ENCODE peak calls at places on chromosomes 1 and 21, in four cellular contexts. One of them, this sample, is unnamed.

GRCh38 chr1:240149488-240150094 is 57.9 kb downstream of the FMN2 start:
- DNase-seq in HepG2: peak; percentile 17
- DNase-seq in Panc1: peak; percentile 10
- DNase-seq in HCT116: no peak
- DNase-seq in this sample: peak; percentile 31

GRCh38 chr1:212669600-212669999 is 30.0 kb downstream of the BATF3 start:
- DNase-seq in HepG2: no peak
- DNase-seq in HCT116: no peak
- DNase-seq in Panc1: no peak
- DNase-seq in this sample: no peak

GRCh38 chr1:157969693-157970485 is 23.6 kb upstream of the KIRREL1 start:
- DNase-seq in Panc1: no peak
- DNase-seq in HepG2: peak; percentile 13
- DNase-seq in HCT116: peak; percentile 41
- DNase-seq in this sample: peak; percentile 41

GRCh38 chr1:154856049-154856448 is 14.0 kb downstream of the KCNN3 start:
- DNase-seq in HepG2: no peak
- DNase-seq in HCT116: no peak
- DNase-seq in Panc1: no peak
- DNase-seq in this sample: no peak

GRCh38 chr1:17040135-17040534 is 13.7 kb downstream of the SDHB start:
- DNase-seq in HCT116: no peak
- DNase-seq in Panc1: no peak
- DNase-seq in HepG2: no peak
- DNase-seq in this sample: no peak

GRCh38 chr1:232622378-232622777 is 7.6 kb downstream of the SIPA1L2 start:
- DNase-seq in HCT116: peak; percentile 85
- DNase-seq in Panc1: no peak
- DNase-seq in HepG2: no peak
- DNase-seq in this sample: no peak

GRCh38 chr1:146019225-146020057 is 2.1 kb downstream of the HJV start:
- DNase-seq in HCT116: no peak
- DNase-seq in Panc1: no peak
- DNase-seq in HepG2: no peak
- DNase-seq in this sample: no peak

GRCh38 chr1:226149806-226150205 is 36.7 kb downstream of the ACBD3 start:
- DNase-seq in Panc1: no peak
- DNase-seq in HCT116: no peak
- DNase-seq in HepG2: peak; percentile 55
- DNase-seq in this sample: no peak

GRCh38 chr1:83102630-83103071 is 896.3 kb downstream of the TTLL7 start:
- DNase-seq in HepG2: no peak
- DNase-seq in HCT116: no peak
- DNase-seq in Panc1: no peak
- DNase-seq in this sample: no peak

GRCh38 chr1:159448181-159448580 is 8.7 kb downstream of the OR10J1 start:
- DNase-seq in Panc1: no peak
- DNase-seq in HCT116: no peak
- DNase-seq in HepG2: no peak
- DNase-seq in this sample: no peak

GRCh38 chr1:21510885-21511578 is 1.8 kb downstream of the ALPL start:
- DNase-seq in Panc1: no peak
- DNase-seq in HCT116: no peak
- DNase-seq in HepG2: no peak
- DNase-seq in this sample: no peak

GRCh38 chr1:235998812-235999211 is 66.1 kb downstream of the NID1 start:
- DNase-seq in HCT116: no peak
- DNase-seq in HepG2: no peak
- DNase-seq in Panc1: no peak
- DNase-seq in this sample: no peak

GRCh38 chr1:54973205-54973921 is 7.1 kb upstream of the TMEM61 start:
- DNase-seq in Panc1: no peak
- DNase-seq in HCT116: peak; percentile 31
- DNase-seq in HepG2: peak; percentile 40
- DNase-seq in this sample: no peak

GRCh38 chr1:229508823-229509337 is 739 bp upstream of the NUP133 start:
- DNase-seq in HepG2: peak; percentile 9
- DNase-seq in HCT116: no peak
- DNase-seq in Panc1: no peak
- DNase-seq in this sample: no peak

GRCh38 chr1:240036526-240036925 is 55.2 kb upstream of the FMN2 start:
- DNase-seq in Panc1: no peak
- DNase-seq in HepG2: no peak
- DNase-seq in HCT116: no peak
- DNase-seq in this sample: no peak

GRCh38 chr1:209895709-209896108 is 42.3 kb upstream of the SYT14 start:
- DNase-seq in HCT116: no peak
- DNase-seq in HepG2: no peak
- DNase-seq in Panc1: no peak
- DNase-seq in this sample: no peak

GRCh38 chr1:43978551-43979260 is at the start of gene B4GALT2:
- DNase-seq in HCT116: no peak
- DNase-seq in HepG2: peak; percentile 50
- DNase-seq in Panc1: no peak
- DNase-seq in this sample: peak; percentile 77

GRCh38 chr1:174877208-174877673 is 122.5 kb upstream of the CACYBP start:
- DNase-seq in HepG2: no peak
- DNase-seq in Panc1: no peak
- DNase-seq in HCT116: no peak
- DNase-seq in this sample: peak; percentile 63

GRCh38 chr1:200034821-200035396 is 7.4 kb downstream of the NR5A2 start:
- DNase-seq in Panc1: no peak
- DNase-seq in HepG2: no peak
- DNase-seq in HCT116: no peak
- DNase-seq in this sample: no peak

GRCh38 chr1:54329337-54329954 is 76.7 kb downstream of the SSBP3 start:
- DNase-seq in HepG2: no peak
- DNase-seq in HCT116: no peak
- DNase-seq in Panc1: no peak
- DNase-seq in this sample: no peak

GRCh38 chr1:12565094-12565965 is 52.7 kb downstream of the DHRS3 start:
- DNase-seq in Panc1: no peak
- DNase-seq in HepG2: no peak
- DNase-seq in HCT116: no peak
- DNase-seq in this sample: no peak

GRCh38 chr1:82034812-82035211 is 234.1 kb downstream of the ADGRL2 start:
- DNase-seq in HepG2: no peak
- DNase-seq in HCT116: no peak
- DNase-seq in Panc1: no peak
- DNase-seq in this sample: no peak

GRCh38 chr1:217431395-217431794 is 199.5 kb downstream of the GPATCH2 start:
- DNase-seq in HCT116: no peak
- DNase-seq in Panc1: no peak
- DNase-seq in HepG2: no peak
- DNase-seq in this sample: no peak
- TF ChIP-seq TCF7L2 in HCT116: no peak
- TF ChIP-seq TCF7L2 in Panc1: no peak
- TF ChIP-seq TCF7L2 in HepG2: no peak
- TF ChIP-seq TCF7L2 in this sample: no peak

GRCh38 chr1:101918277-101918676 is 78.4 kb downstream of the OLFM3 start:
- DNase-seq in HepG2: no peak
- DNase-seq in Panc1: no peak
- DNase-seq in HCT116: no peak
- DNase-seq in this sample: no peak
- TF ChIP-seq TCF7L2 in HepG2: no peak
- TF ChIP-seq TCF7L2 in Panc1: no peak
- TF ChIP-seq TCF7L2 in HCT116: no peak
- TF ChIP-seq TCF7L2 in this sample: no peak

DNA sequence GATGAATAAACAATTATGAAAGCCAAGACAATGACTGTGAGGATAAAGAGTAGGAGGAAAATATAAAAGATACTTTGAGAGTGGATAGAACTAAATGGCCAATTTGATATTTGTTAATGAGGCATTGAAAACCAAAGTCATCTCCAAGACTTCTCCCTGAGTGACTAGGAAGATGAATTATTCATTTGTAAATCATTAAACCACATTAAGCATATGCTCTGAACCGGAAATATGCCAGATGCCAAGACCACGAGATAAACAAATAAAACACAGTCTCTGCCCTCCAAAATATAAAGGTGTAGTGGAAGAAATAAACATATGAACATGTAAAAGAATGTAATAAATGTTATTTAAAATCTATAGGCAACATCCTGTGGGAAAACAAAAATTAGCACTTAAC is 78.8 kb downstream of the MRPL39 start:
- DNase-seq in Panc1: no peak
- DNase-seq in HepG2: no peak
- DNase-seq in HCT116: no peak
- DNase-seq in this sample: no peak
- TF ChIP-seq TCF7L2 in Panc1: no peak
- TF ChIP-seq TCF7L2 in HepG2: no peak
- TF ChIP-seq TCF7L2 in HCT116: no peak
- TF ChIP-seq TCF7L2 in this sample: no peak

DNA sequence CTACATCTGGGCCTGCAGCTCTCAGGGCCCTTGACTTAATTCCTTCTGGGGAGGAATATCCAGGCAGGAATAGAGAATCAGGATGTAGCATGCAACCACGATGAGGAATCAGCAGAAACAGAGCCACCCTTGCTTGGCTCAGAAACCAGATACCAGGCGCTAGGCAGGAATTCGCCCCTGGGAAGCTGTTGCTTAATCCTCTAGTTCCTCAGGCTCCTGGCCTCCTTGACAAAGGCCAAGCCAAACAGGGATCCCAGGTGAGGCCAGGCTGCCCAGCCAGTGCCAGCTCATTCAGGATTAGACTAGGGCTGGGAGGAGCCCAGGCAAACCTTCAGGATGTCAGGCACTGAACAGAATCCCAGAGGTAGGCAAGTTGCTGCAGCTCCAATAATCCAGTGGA is 48.2 kb upstream of the IRF2BP2 start:
- DNase-seq in HCT116: peak; percentile 8
- DNase-seq in HepG2: peak; percentile 37
- DNase-seq in Panc1: no peak
- DNase-seq in this sample: no peak
- TF ChIP-seq TCF7L2 in HCT116: no peak
- TF ChIP-seq TCF7L2 in HepG2: no peak
- TF ChIP-seq TCF7L2 in Panc1: no peak
- TF ChIP-seq TCF7L2 in this sample: no peak

GRCh38 chr1:42777860-42778259 is 6.9 kb upstream of the TMEM269 start:
- DNase-seq in Panc1: no peak
- DNase-seq in HCT116: no peak
- DNase-seq in HepG2: peak; percentile 40
- DNase-seq in this sample: peak; percentile 80
- TF ChIP-seq TCF7L2 in Panc1: no peak
- TF ChIP-seq TCF7L2 in HCT116: no peak
- TF ChIP-seq TCF7L2 in HepG2: no peak
- TF ChIP-seq TCF7L2 in this sample: no peak

GRCh38 chr1:178308438-178308837 is 188.3 kb downstream of the CLEC20A start:
- DNase-seq in Panc1: no peak
- DNase-seq in HepG2: no peak
- DNase-seq in HCT116: peak; percentile 26
- DNase-seq in this sample: no peak

GRCh38 chr1:178307264-178307663 is 189.5 kb downstream of the CLEC20A start:
- DNase-seq in HepG2: no peak
- DNase-seq in HCT116: no peak
- DNase-seq in Panc1: no peak
- DNase-seq in this sample: no peak

GRCh38 chr1:178311164-178311563 is 185.6 kb downstream of the CLEC20A start:
- DNase-seq in HepG2: no peak
- DNase-seq in HCT116: no peak
- DNase-seq in Panc1: no peak
- DNase-seq in this sample: no peak

GRCh38 chr1:178310685-178311105 is 186.1 kb downstream of the CLEC20A start:
- DNase-seq in HepG2: peak; percentile 77
- DNase-seq in HCT116: peak; percentile 64
- DNase-seq in Panc1: no peak
- DNase-seq in this sample: peak; percentile 58
- TF ChIP-seq TCF7L2 in HepG2: no peak
- TF ChIP-seq TCF7L2 in HCT116: no peak
- TF ChIP-seq TCF7L2 in Panc1: no peak
- TF ChIP-seq TCF7L2 in this sample: no peak

GRCh38 chr1:115712911-115713609 is 55.5 kb downstream of the CASQ2 start:
- DNase-seq in HCT116: no peak
- DNase-seq in HepG2: no peak
- DNase-seq in Panc1: no peak
- DNase-seq in this sample: no peak

GRCh38 chr1:115713906-115714305 is 54.6 kb downstream of the CASQ2 start:
- DNase-seq in Panc1: no peak
- DNase-seq in HepG2: no peak
- DNase-seq in HCT116: no peak
- DNase-seq in this sample: no peak

GRCh38 chr1:115717541-115717940 is 51.0 kb downstream of the CASQ2 start:
- DNase-seq in HepG2: peak; percentile 57
- DNase-seq in HCT116: peak; percentile 32
- DNase-seq in Panc1: no peak
- DNase-seq in this sample: peak; percentile 29

GRCh38 chr1:115714572-115715141 is 53.9 kb downstream of the CASQ2 start:
- DNase-seq in Panc1: no peak
- DNase-seq in HepG2: peak; percentile 41
- DNase-seq in HCT116: no peak
- DNase-seq in this sample: no peak

GRCh38 chr1:115718011-115718754 is 50.3 kb downstream of the CASQ2 start:
- DNase-seq in Panc1: no peak
- DNase-seq in HepG2: no peak
- DNase-seq in HCT116: no peak
- DNase-seq in this sample: no peak
- TF ChIP-seq TCF7L2 in Panc1: no peak
- TF ChIP-seq TCF7L2 in HepG2: no peak
- TF ChIP-seq TCF7L2 in HCT116: no peak
- TF ChIP-seq TCF7L2 in this sample: no peak

DNA sequence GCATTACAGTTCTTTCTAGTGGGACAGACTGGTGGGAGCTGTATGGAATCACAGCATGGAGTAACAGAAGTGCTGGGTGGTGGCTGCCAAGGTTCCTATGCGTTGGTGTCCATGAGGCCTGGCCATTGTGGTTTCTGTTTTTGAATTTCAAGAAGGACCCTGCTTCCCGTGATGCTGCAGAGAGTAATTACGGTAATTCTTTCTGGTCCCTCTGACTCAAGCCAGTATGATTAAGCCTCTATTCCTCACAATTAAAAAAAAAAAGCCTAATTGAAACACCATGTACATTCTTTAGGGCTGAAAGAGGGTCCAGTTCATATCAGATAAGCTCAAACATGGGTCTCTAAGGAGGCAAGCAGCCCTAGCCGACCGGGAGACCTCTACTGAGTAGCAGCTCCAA is 10.5 kb upstream of the C1orf21 start:
- DNase-seq in HCT116: no peak
- DNase-seq in HepG2: no peak
- DNase-seq in Panc1: no peak
- DNase-seq in this sample: no peak
- TF ChIP-seq TCF7L2 in HCT116: no peak
- TF ChIP-seq TCF7L2 in HepG2: no peak
- TF ChIP-seq TCF7L2 in Panc1: no peak
- TF ChIP-seq TCF7L2 in this sample: no peak

DNA sequence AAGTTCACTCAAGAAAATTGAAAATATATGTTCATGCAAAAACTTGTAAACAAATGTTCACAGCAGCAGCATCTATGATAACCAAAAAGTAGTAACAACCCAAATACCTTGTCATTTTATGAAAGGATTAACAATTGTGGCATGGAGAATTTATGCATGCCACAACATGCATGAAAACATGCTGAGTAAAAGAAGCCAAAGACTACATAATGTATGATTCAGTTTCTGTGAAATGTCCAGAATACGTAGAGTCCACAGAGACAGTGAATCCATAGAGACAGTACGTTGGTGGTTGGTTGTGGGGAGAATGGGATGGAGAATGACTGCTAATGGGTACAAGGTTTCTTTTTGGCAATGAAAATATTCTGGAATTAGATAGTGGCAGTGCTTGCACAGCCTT is 148.7 kb downstream of the MAST2 start:
- DNase-seq in HepG2: no peak
- DNase-seq in Panc1: no peak
- DNase-seq in HCT116: no peak
- DNase-seq in this sample: no peak
- TF ChIP-seq TCF7L2 in HepG2: no peak
- TF ChIP-seq TCF7L2 in Panc1: no peak
- TF ChIP-seq TCF7L2 in HCT116: no peak
- TF ChIP-seq TCF7L2 in this sample: no peak

This sample was measured in K562.